ENCODE peak calls at places on chromosomes 13 and 19, in ten cellular contexts. S is GM23248, A is tibial nerve, T is iPS DF 6.9, J is ascending aorta, Q is psoas muscle, B is SK-N-SH, Y is ovary, H is hepatocyte, U is IMR-90. V is an unnamed sample.

GRCh38 chr13:112510002-112510780 is 77.8 kb downstream of the TUBGCP3 start:
- DNase-seq in S (peak; percentile 80), A (no peak), T (peak; percentile 70), J (no peak), Q (no peak), B (peak; percentile 82), Y (no peak), H (peak; percentile 70), U (peak; percentile 71), V (peak; percentile 56)

GRCh38 chr19:3661284-3662238 is 35.0 kb upstream of the CACTIN start:
- DNase-seq in S (no peak), A (no peak), T (no peak), J (no peak), Q (no peak), B (no peak), Y (no peak), H (no peak), U (no peak), V (no peak)

GRCh38 chr13:83449666-83450395 is 432.4 kb downstream of the SLITRK1 start:
- DNase-seq in S (peak; percentile 77), A (no peak), T (no peak), J (no peak), Q (no peak), B (no peak), Y (no peak), H (no peak), U (peak; percentile 62), V (no peak)

GRCh38 chr19:56838930-56839664 is 1.4 kb downstream of the PEG3 start:
- DNase-seq in S (peak; percentile 84), A (peak; percentile 88), T (no peak), J (peak; percentile 94), Q (peak; percentile 94), B (peak; percentile 69), Y (peak; percentile 99), H (no peak), U (no peak), V (peak; percentile 92)

GRCh38 chr13:48994731-48995130 is 19.0 kb downstream of the FNDC3A start:
- DNase-seq in S (peak; percentile 37), A (no peak), T (no peak), J (no peak), Q (no peak), B (no peak), Y (no peak), H (no peak), U (peak; percentile 68), V (no peak)

GRCh38 chr13:44271915-44272341 is 101.7 kb upstream of the SERP2 start:
- DNase-seq in S (no peak), A (peak; percentile 32), T (no peak), J (no peak), Q (peak; percentile 80), B (peak; percentile 55), Y (no peak), H (no peak), U (no peak), V (no peak)

GRCh38 chr19:29819986-29820385 is 8.2 kb downstream of the CCNE1 start:
- DNase-seq in S (no peak), A (no peak), T (no peak), J (no peak), Q (no peak), B (no peak), Y (no peak), H (no peak), U (no peak), V (peak; percentile 14)

GRCh38 chr19:48858984-48859710 is 9.3 kb downstream of the PLEKHA4 start:
- DNase-seq in S (peak; percentile 10), A (no peak), T (no peak), J (no peak), Q (peak; percentile 71), B (no peak), Y (no peak), H (no peak), U (no peak), V (peak; percentile 79)

GRCh38 chr19:55483681-55484361 is 1.2 kb upstream of the NAT14 start:
- DNase-seq in S (no peak), A (no peak), T (no peak), J (no peak), Q (no peak), B (no peak), Y (no peak), H (no peak), U (no peak), V (no peak)

GRCh38 chr19:16660763-16661479 is at the start of gene TMEM38A:
- DNase-seq in S (peak; percentile 54), A (no peak), T (no peak), J (no peak), Q (peak; percentile 86), B (peak; percentile 84), Y (peak; percentile 46), H (peak; percentile 77), U (no peak), V (peak; percentile 65)

GRCh38 chr19:55467236-55468053 is 2.9 kb upstream of the C19orf85 start:
- DNase-seq in S (peak; percentile 81), A (peak; percentile 72), T (no peak), J (no peak), Q (peak; percentile 83), B (peak; percentile 90), Y (peak; percentile 80), H (peak; percentile 76), U (peak; percentile 65), V (peak; percentile 79)

GRCh38 chr19:31235806-31236205 is 113.4 kb downstream of the TSHZ3 start:
- DNase-seq in S (no peak), A (no peak), T (no peak), J (no peak), Q (no peak), B (no peak), Y (no peak), H (no peak), U (no peak), V (no peak)

GRCh38 chr19:7783991-7784421 is 21.0 kb downstream of the CLEC4M start:
- DNase-seq in S (peak; percentile 67), A (peak; percentile 15), T (no peak), J (no peak), Q (no peak), B (no peak), Y (no peak), H (peak; percentile 58), U (peak; percentile 72), V (no peak)

GRCh38 chr13:27358420-27358819 is 66.0 kb upstream of the GTF3A start:
- DNase-seq in S (no peak), A (no peak), T (no peak), J (no peak), Q (no peak), B (no peak), Y (no peak), H (no peak), U (no peak), V (no peak)

GRCh38 chr13:51152713-51153112 is 41.6 kb upstream of the C13orf42 start:
- DNase-seq in S (peak; percentile 14), A (no peak), T (no peak), J (no peak), Q (no peak), B (no peak), Y (no peak), H (peak; percentile 17), U (no peak), V (no peak)

GRCh38 chr19:14405380-14405757 is 13.8 kb downstream of the DDX39A start:
- DNase-seq in S (no peak), A (no peak), T (no peak), J (no peak), Q (no peak), B (no peak), Y (no peak), H (no peak), U (no peak), V (no peak)
- H3K27ac ChIP-seq in S (no peak overlapping the region), A (peak overlapping the region; percentile 84), T (no peak overlapping the region), J (peak overlapping the region; percentile 75), Q (peak overlapping the region; percentile 66), B (peak overlapping the region; percentile 34), Y (peak overlapping the region; percentile 61), H (peak overlapping the region; percentile 2), U (no peak overlapping the region), V (peak overlapping the region; percentile 61)

DNA sequence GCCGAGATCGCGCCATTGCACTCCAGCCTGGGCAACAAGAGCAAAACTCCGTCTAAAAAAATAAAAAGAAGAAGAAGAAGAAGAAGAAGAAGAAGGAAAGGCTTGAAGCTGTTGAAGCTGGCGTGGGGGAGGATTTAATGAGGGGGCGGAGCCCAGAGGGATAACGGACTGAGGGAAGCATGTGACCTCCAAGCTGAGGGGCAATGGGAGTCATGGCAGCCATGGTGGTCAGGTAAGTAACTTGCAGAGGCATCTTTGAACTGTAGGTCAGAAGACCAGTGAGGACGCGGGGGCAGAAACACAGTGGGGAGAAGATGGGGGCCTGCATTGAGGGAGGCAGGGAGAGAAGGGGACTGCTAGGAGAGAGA is 13.3 kb downstream of the TMEM160 start:
- DNase-seq in S (peak; percentile 43), A (no peak), T (no peak), J (no peak), Q (no peak), B (peak; percentile 38), Y (no peak), H (no peak), U (no peak), V (no peak)
- H3K4me3 ChIP-seq in S (peak overlapping the region; percentile 71), A (no peak overlapping the region), T (peak overlapping the region; percentile 15), J (no peak overlapping the region), Q (peak overlapping the region; percentile 56), B (peak overlapping the region; percentile 64), Y (no peak overlapping the region), H (no peak overlapping the region), U (no peak overlapping the region), V (peak overlapping the region; percentile 52)

GRCh38 chr19:18839465-18840287 is 7.9 kb downstream of the UPF1 start:
- DNase-seq in S (no peak), A (no peak), T (no peak), J (no peak), Q (no peak), B (no peak), Y (no peak), H (peak; percentile 44), U (no peak), V (no peak)
- H3K4me1 ChIP-seq in S (peaks cover 16% of the 10 kb centered on the region), A (peaks cover 23% of the 10 kb centered on the region), T (peaks cover 5% of the 10 kb centered on the region), J (peaks cover 10% of the 10 kb centered on the region), Q (peaks cover 67% of the 10 kb centered on the region), B (peaks cover 23% of the 10 kb centered on the region), Y (peaks cover 30% of the 10 kb centered on the region), H (peaks cover 26% of the 10 kb centered on the region), U (peaks cover 30% of the 10 kb centered on the region), V (peaks cover 91% of the 10 kb centered on the region)

GRCh38 chr13:57672168-57672567 is 40.6 kb downstream of the PCDH17 start:
- DNase-seq in S (no peak), A (no peak), T (no peak), J (no peak), Q (no peak), B (no peak), Y (no peak), H (no peak), U (no peak), V (no peak)

GRCh38 chr13:57665471-57665870 is 33.9 kb downstream of the PCDH17 start:
- DNase-seq in S (no peak), A (no peak), T (no peak), J (no peak), Q (no peak), B (no peak), Y (no peak), H (no peak), U (no peak), V (no peak)

GRCh38 chr13:57666131-57666530 is 34.6 kb downstream of the PCDH17 start:
- DNase-seq in S (no peak), A (no peak), T (no peak), J (no peak), Q (no peak), B (no peak), Y (no peak), H (no peak), U (no peak), V (no peak)

DNA sequence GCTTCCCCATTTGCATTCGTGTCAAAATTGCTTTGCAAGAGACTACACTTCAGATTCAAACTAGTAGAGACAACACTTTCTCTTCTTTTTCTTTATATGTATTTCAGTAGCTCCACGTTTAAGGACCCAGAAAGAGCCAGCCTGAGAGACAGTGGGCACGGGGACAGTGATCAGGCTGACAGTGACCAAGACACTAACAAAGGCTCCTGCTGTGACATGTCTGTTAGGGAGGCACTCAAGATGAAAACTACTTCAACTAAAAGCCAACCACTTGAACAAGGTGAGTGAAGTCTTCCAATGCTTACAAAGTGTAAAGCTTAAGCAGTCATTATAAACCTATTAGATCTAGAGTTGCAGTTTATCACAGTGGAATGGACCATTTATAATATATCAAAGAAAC is 35.0 kb downstream of the PCDH17 start:
- DNase-seq in S (no peak), A (no peak), T (no peak), J (no peak), Q (no peak), B (no peak), Y (no peak), H (no peak), U (no peak), V (no peak)
- H3K27ac ChIP-seq in S (no peak overlapping the region), A (no peak overlapping the region), T (no peak overlapping the region), J (no peak overlapping the region), Q (no peak overlapping the region), B (no peak overlapping the region), Y (no peak overlapping the region), H (no peak overlapping the region), U (no peak overlapping the region), V (no peak overlapping the region)